ENCODE peak calls at places on chromosomes 11 and 22, in five cellular contexts. One of them, this sample, is unnamed.

GRCh38 chr11:2886191-2886894 is 768 bp upstream of the CDKN1C start:
- DNase-seq in neural progenitor cell: peak
- DNase-seq in kidney glomerular epithelial cell: no peak
- DNase-seq in stimulated activated naive CD8-positive, alpha-beta T cell treated with anti-CD3 and anti-CD28 coated beads, Interleukin-15, amount 100 ng/mL, for 72 hours: no peak
- DNase-seq in MCF 10A: no peak
- DNase-seq in this sample: peak

GRCh38 chr11:125402436-125402835 is 93.6 kb downstream of the FEZ1 start:
- DNase-seq in neural progenitor cell: no peak
- DNase-seq in stimulated activated naive CD8-positive, alpha-beta T cell treated with anti-CD3 and anti-CD28 coated beads, Interleukin-15, amount 100 ng/mL, for 72 hours: no peak
- DNase-seq in kidney glomerular epithelial cell: peak
- DNase-seq in MCF 10A: peak
- DNase-seq in this sample: no peak

GRCh38 chr22:49789289-49790141 is 38.2 kb downstream of the BRD1 start:
- DNase-seq in kidney glomerular epithelial cell: no peak
- DNase-seq in MCF 10A: peak
- DNase-seq in stimulated activated naive CD8-positive, alpha-beta T cell treated with anti-CD3 and anti-CD28 coated beads, Interleukin-15, amount 100 ng/mL, for 72 hours: peak
- DNase-seq in neural progenitor cell: no peak
- DNase-seq in this sample: no peak

GRCh38 chr11:132142554-132142953 is 772.1 kb downstream of the NTM start:
- DNase-seq in MCF 10A: no peak
- DNase-seq in neural progenitor cell: no peak
- DNase-seq in stimulated activated naive CD8-positive, alpha-beta T cell treated with anti-CD3 and anti-CD28 coated beads, Interleukin-15, amount 100 ng/mL, for 72 hours: no peak
- DNase-seq in kidney glomerular epithelial cell: no peak
- DNase-seq in this sample: no peak

GRCh38 chr11:22510741-22511140 is 114.9 kb downstream of the FANCF start:
- DNase-seq in neural progenitor cell: no peak
- DNase-seq in stimulated activated naive CD8-positive, alpha-beta T cell treated with anti-CD3 and anti-CD28 coated beads, Interleukin-15, amount 100 ng/mL, for 72 hours: no peak
- DNase-seq in MCF 10A: peak
- DNase-seq in kidney glomerular epithelial cell: peak
- DNase-seq in this sample: no peak

GRCh38 chr11:61553373-61554171 is 27.3 kb downstream of the SYT7 start:
- DNase-seq in neural progenitor cell: no peak
- DNase-seq in MCF 10A: no peak
- DNase-seq in kidney glomerular epithelial cell: no peak
- DNase-seq in stimulated activated naive CD8-positive, alpha-beta T cell treated with anti-CD3 and anti-CD28 coated beads, Interleukin-15, amount 100 ng/mL, for 72 hours: no peak
- DNase-seq in this sample: peak

GRCh38 chr11:68181719-68182451 is 31.2 kb downstream of the KMT5B start:
- DNase-seq in stimulated activated naive CD8-positive, alpha-beta T cell treated with anti-CD3 and anti-CD28 coated beads, Interleukin-15, amount 100 ng/mL, for 72 hours: no peak
- DNase-seq in MCF 10A: no peak
- DNase-seq in neural progenitor cell: no peak
- DNase-seq in kidney glomerular epithelial cell: no peak
- DNase-seq in this sample: no peak

GRCh38 chr11:5891216-5891800 is 1.7 kb upstream of the OR52E5 start:
- DNase-seq in MCF 10A: peak
- DNase-seq in kidney glomerular epithelial cell: peak
- DNase-seq in stimulated activated naive CD8-positive, alpha-beta T cell treated with anti-CD3 and anti-CD28 coated beads, Interleukin-15, amount 100 ng/mL, for 72 hours: no peak
- DNase-seq in neural progenitor cell: no peak
- DNase-seq in this sample: no peak

GRCh38 chr22:50148991-50149721 is 21.4 kb upstream of the PANX2 start:
- DNase-seq in MCF 10A: peak
- DNase-seq in stimulated activated naive CD8-positive, alpha-beta T cell treated with anti-CD3 and anti-CD28 coated beads, Interleukin-15, amount 100 ng/mL, for 72 hours: peak
- DNase-seq in kidney glomerular epithelial cell: peak
- DNase-seq in neural progenitor cell: peak
- DNase-seq in this sample: peak

GRCh38 chr11:117411736-117412135 is 84.1 kb downstream of the CEP164 start:
- DNase-seq in neural progenitor cell: no peak
- DNase-seq in kidney glomerular epithelial cell: no peak
- DNase-seq in stimulated activated naive CD8-positive, alpha-beta T cell treated with anti-CD3 and anti-CD28 coated beads, Interleukin-15, amount 100 ng/mL, for 72 hours: no peak
- DNase-seq in MCF 10A: no peak
- DNase-seq in this sample: no peak

GRCh38 chr11:70656293-70656692 is 258.0 kb downstream of the CTTN start:
- DNase-seq in MCF 10A: no peak
- DNase-seq in stimulated activated naive CD8-positive, alpha-beta T cell treated with anti-CD3 and anti-CD28 coated beads, Interleukin-15, amount 100 ng/mL, for 72 hours: no peak
- DNase-seq in neural progenitor cell: no peak
- DNase-seq in kidney glomerular epithelial cell: no peak
- DNase-seq in this sample: no peak

GRCh38 chr11:47010192-47010591 is 73.6 kb downstream of the CSTPP1 start:
- DNase-seq in kidney glomerular epithelial cell: no peak
- DNase-seq in neural progenitor cell: peak
- DNase-seq in stimulated activated naive CD8-positive, alpha-beta T cell treated with anti-CD3 and anti-CD28 coated beads, Interleukin-15, amount 100 ng/mL, for 72 hours: no peak
- DNase-seq in MCF 10A: no peak
- DNase-seq in this sample: no peak

GRCh38 chr11:57476883-57477506 is 16.7 kb downstream of the RTN4RL2 start:
- DNase-seq in stimulated activated naive CD8-positive, alpha-beta T cell treated with anti-CD3 and anti-CD28 coated beads, Interleukin-15, amount 100 ng/mL, for 72 hours: peak
- DNase-seq in neural progenitor cell: peak
- DNase-seq in MCF 10A: no peak
- DNase-seq in kidney glomerular epithelial cell: no peak
- DNase-seq in this sample: peak

GRCh38 chr11:2443881-2444300 is 423 bp downstream of the TRPM5 start:
- DNase-seq in kidney glomerular epithelial cell: no peak
- DNase-seq in neural progenitor cell: peak
- DNase-seq in stimulated activated naive CD8-positive, alpha-beta T cell treated with anti-CD3 and anti-CD28 coated beads, Interleukin-15, amount 100 ng/mL, for 72 hours: no peak
- DNase-seq in MCF 10A: no peak
- DNase-seq in this sample: no peak

GRCh38 chr22:27638329-27639179 is 163.0 kb downstream of the MN1 start:
- DNase-seq in kidney glomerular epithelial cell: no peak
- DNase-seq in neural progenitor cell: no peak
- DNase-seq in stimulated activated naive CD8-positive, alpha-beta T cell treated with anti-CD3 and anti-CD28 coated beads, Interleukin-15, amount 100 ng/mL, for 72 hours: no peak
- DNase-seq in MCF 10A: no peak
- DNase-seq in this sample: no peak

GRCh38 chr11:14418801-14419417 is 59.9 kb upstream of the RRAS2 start:
- DNase-seq in MCF 10A: peak
- DNase-seq in kidney glomerular epithelial cell: peak
- DNase-seq in neural progenitor cell: peak
- DNase-seq in stimulated activated naive CD8-positive, alpha-beta T cell treated with anti-CD3 and anti-CD28 coated beads, Interleukin-15, amount 100 ng/mL, for 72 hours: no peak
- DNase-seq in this sample: no peak

GRCh38 chr11:115345840-115346239 is 158.4 kb downstream of the CADM1 start:
- DNase-seq in MCF 10A: no peak
- DNase-seq in stimulated activated naive CD8-positive, alpha-beta T cell treated with anti-CD3 and anti-CD28 coated beads, Interleukin-15, amount 100 ng/mL, for 72 hours: no peak
- DNase-seq in kidney glomerular epithelial cell: no peak
- DNase-seq in neural progenitor cell: no peak
- DNase-seq in this sample: no peak

GRCh38 chr11:25794804-25795203 is 537.1 kb upstream of the ANO3 start:
- DNase-seq in kidney glomerular epithelial cell: no peak
- DNase-seq in MCF 10A: no peak
- DNase-seq in stimulated activated naive CD8-positive, alpha-beta T cell treated with anti-CD3 and anti-CD28 coated beads, Interleukin-15, amount 100 ng/mL, for 72 hours: no peak
- DNase-seq in neural progenitor cell: no peak
- DNase-seq in this sample: no peak

GRCh38 chr11:59944761-59945160 is 6.5 kb downstream of the OOSP1 start:
- DNase-seq in neural progenitor cell: no peak
- DNase-seq in stimulated activated naive CD8-positive, alpha-beta T cell treated with anti-CD3 and anti-CD28 coated beads, Interleukin-15, amount 100 ng/mL, for 72 hours: no peak
- DNase-seq in kidney glomerular epithelial cell: no peak
- DNase-seq in MCF 10A: no peak
- DNase-seq in this sample: no peak

GRCh38 chr22:48426466-48427380 is 1401.0 kb downstream of the BRD1 start:
- DNase-seq in kidney glomerular epithelial cell: no peak
- DNase-seq in neural progenitor cell: peak
- DNase-seq in MCF 10A: no peak
- DNase-seq in stimulated activated naive CD8-positive, alpha-beta T cell treated with anti-CD3 and anti-CD28 coated beads, Interleukin-15, amount 100 ng/mL, for 72 hours: no peak
- DNase-seq in this sample: no peak

GRCh38 chr11:32312865-32313403 is 122.4 kb downstream of the WT1 start:
- DNase-seq in kidney glomerular epithelial cell: peak
- DNase-seq in neural progenitor cell: peak
- DNase-seq in MCF 10A: peak
- DNase-seq in stimulated activated naive CD8-positive, alpha-beta T cell treated with anti-CD3 and anti-CD28 coated beads, Interleukin-15, amount 100 ng/mL, for 72 hours: peak
- DNase-seq in this sample: peak

GRCh38 chr11:120660024-120660565 is 148.5 kb downstream of the GRIK4 start:
- DNase-seq in neural progenitor cell: peak
- DNase-seq in kidney glomerular epithelial cell: no peak
- DNase-seq in stimulated activated naive CD8-positive, alpha-beta T cell treated with anti-CD3 and anti-CD28 coated beads, Interleukin-15, amount 100 ng/mL, for 72 hours: peak
- DNase-seq in MCF 10A: peak
- DNase-seq in this sample: peak

GRCh38 chr11:44734982-44735381 is 8.2 kb downstream of the TSPAN18 start:
- DNase-seq in stimulated activated naive CD8-positive, alpha-beta T cell treated with anti-CD3 and anti-CD28 coated beads, Interleukin-15, amount 100 ng/mL, for 72 hours: no peak
- DNase-seq in MCF 10A: no peak
- DNase-seq in neural progenitor cell: no peak
- DNase-seq in kidney glomerular epithelial cell: no peak
- DNase-seq in this sample: no peak

GRCh38 chr22:49548356-49549202 is 279.1 kb downstream of the BRD1 start:
- DNase-seq in MCF 10A: no peak
- DNase-seq in kidney glomerular epithelial cell: no peak
- DNase-seq in stimulated activated naive CD8-positive, alpha-beta T cell treated with anti-CD3 and anti-CD28 coated beads, Interleukin-15, amount 100 ng/mL, for 72 hours: no peak
- DNase-seq in neural progenitor cell: peak
- DNase-seq in this sample: peak

GRCh38 chr11:119166368-119167076 is 2.0 kb upstream of the NLRX1 start:
- DNase-seq in stimulated activated naive CD8-positive, alpha-beta T cell treated with anti-CD3 and anti-CD28 coated beads, Interleukin-15, amount 100 ng/mL, for 72 hours: no peak
- DNase-seq in neural progenitor cell: no peak
- DNase-seq in MCF 10A: peak
- DNase-seq in kidney glomerular epithelial cell: peak
- DNase-seq in this sample: no peak

GRCh38 chr11:3338569-3339565 is 40.1 kb downstream of the ZNF195 start:
- DNase-seq in kidney glomerular epithelial cell: no peak
- DNase-seq in stimulated activated naive CD8-positive, alpha-beta T cell treated with anti-CD3 and anti-CD28 coated beads, Interleukin-15, amount 100 ng/mL, for 72 hours: no peak
- DNase-seq in MCF 10A: no peak
- DNase-seq in neural progenitor cell: no peak
- DNase-seq in this sample: no peak

GRCh38 chr11:27717377-27717776 is 17.1 kb upstream of the BDNF start:
- DNase-seq in MCF 10A: no peak
- DNase-seq in stimulated activated naive CD8-positive, alpha-beta T cell treated with anti-CD3 and anti-CD28 coated beads, Interleukin-15, amount 100 ng/mL, for 72 hours: no peak
- DNase-seq in neural progenitor cell: no peak
- DNase-seq in kidney glomerular epithelial cell: no peak
- DNase-seq in this sample: no peak

GRCh38 chr11:7670631-7671030 is 2.7 kb downstream of the CYB5R2 start:
- DNase-seq in kidney glomerular epithelial cell: no peak
- DNase-seq in neural progenitor cell: no peak
- DNase-seq in stimulated activated naive CD8-positive, alpha-beta T cell treated with anti-CD3 and anti-CD28 coated beads, Interleukin-15, amount 100 ng/mL, for 72 hours: no peak
- DNase-seq in MCF 10A: no peak
- DNase-seq in this sample: no peak

GRCh38 chr11:12287009-12287373 is 90.4 kb upstream of the PARVA start:
- DNase-seq in stimulated activated naive CD8-positive, alpha-beta T cell treated with anti-CD3 and anti-CD28 coated beads, Interleukin-15, amount 100 ng/mL, for 72 hours: no peak
- DNase-seq in kidney glomerular epithelial cell: peak
- DNase-seq in MCF 10A: peak
- DNase-seq in neural progenitor cell: no peak
- DNase-seq in this sample: no peak

GRCh38 chr11:1876361-1877063 is 15.2 kb downstream of the PRR33 start:
- DNase-seq in MCF 10A: peak
- DNase-seq in stimulated activated naive CD8-positive, alpha-beta T cell treated with anti-CD3 and anti-CD28 coated beads, Interleukin-15, amount 100 ng/mL, for 72 hours: peak
- DNase-seq in kidney glomerular epithelial cell: no peak
- DNase-seq in neural progenitor cell: peak
- DNase-seq in this sample: peak

GRCh38 chr11:20097319-20098221 is 62.7 kb downstream of the DBX1 start:
- DNase-seq in kidney glomerular epithelial cell: peak
- DNase-seq in stimulated activated naive CD8-positive, alpha-beta T cell treated with anti-CD3 and anti-CD28 coated beads, Interleukin-15, amount 100 ng/mL, for 72 hours: no peak
- DNase-seq in MCF 10A: no peak
- DNase-seq in neural progenitor cell: no peak
- DNase-seq in this sample: no peak